ENCODE peak calls at places on chromosomes 5 and 9, in ten cellular contexts. One of them, this sample, is unnamed.

GRCh38 chr5:75672616-75673015 is 44.6 kb downstream of the POC5 start:
- DNase-seq in nephron progenitor cell: no peak
- DNase-seq in foreskin fibroblast: peak
- DNase-seq in NCI-H2029: peak
- DNase-seq in EL: no peak
- DNase-seq in germinal center: no peak
- DNase-seq in HS-5: no peak
- DNase-seq in suprapubic skin: no peak
- DNase-seq in AG10803: no peak
- DNase-seq in CD8-positive, alpha-beta T cell: no peak
- DNase-seq in this sample: no peak

GRCh38 chr5:40679998-40680681 is 425 bp downstream of the PTGER4 start:
- DNase-seq in germinal center: no peak
- DNase-seq in CD8-positive, alpha-beta T cell: peak
- DNase-seq in HS-5: no peak
- DNase-seq in AG10803: no peak
- DNase-seq in nephron progenitor cell: no peak
- DNase-seq in NCI-H2029: no peak
- DNase-seq in suprapubic skin: no peak
- DNase-seq in foreskin fibroblast: peak
- DNase-seq in EL: peak
- DNase-seq in this sample: no peak

GRCh38 chr9:17744786-17745185 is 165.9 kb downstream of the SH3GL2 start:
- DNase-seq in suprapubic skin: no peak
- DNase-seq in nephron progenitor cell: peak
- DNase-seq in HS-5: no peak
- DNase-seq in AG10803: no peak
- DNase-seq in germinal center: no peak
- DNase-seq in CD8-positive, alpha-beta T cell: no peak
- DNase-seq in foreskin fibroblast: peak
- DNase-seq in NCI-H2029: no peak
- DNase-seq in EL: peak
- DNase-seq in this sample: no peak

GRCh38 chr9:96661711-96662110 is 6.6 kb upstream of the PRXL2C start:
- DNase-seq in foreskin fibroblast: peak
- DNase-seq in CD8-positive, alpha-beta T cell: no peak
- DNase-seq in AG10803: peak
- DNase-seq in suprapubic skin: no peak
- DNase-seq in EL: peak
- DNase-seq in germinal center: no peak
- DNase-seq in NCI-H2029: no peak
- DNase-seq in HS-5: no peak
- DNase-seq in nephron progenitor cell: no peak
- DNase-seq in this sample: no peak

GRCh38 chr5:763397-763796 is 21.1 kb downstream of the ZDHHC11B start:
- DNase-seq in EL: no peak
- DNase-seq in CD8-positive, alpha-beta T cell: no peak
- DNase-seq in HS-5: no peak
- DNase-seq in AG10803: no peak
- DNase-seq in foreskin fibroblast: no peak
- DNase-seq in NCI-H2029: no peak
- DNase-seq in suprapubic skin: peak
- DNase-seq in germinal center: no peak
- DNase-seq in nephron progenitor cell: no peak
- DNase-seq in this sample: peak

GRCh38 chr5:112479418-112479817 is 60.3 kb upstream of the EPB41L4A start:
- DNase-seq in foreskin fibroblast: peak
- DNase-seq in nephron progenitor cell: no peak
- DNase-seq in NCI-H2029: no peak
- DNase-seq in CD8-positive, alpha-beta T cell: no peak
- DNase-seq in suprapubic skin: no peak
- DNase-seq in AG10803: peak
- DNase-seq in germinal center: no peak
- DNase-seq in HS-5: peak
- DNase-seq in EL: peak
- DNase-seq in this sample: no peak

GRCh38 chr9:97940707-97941106 is 2.7 kb upstream of the HEMGN start:
- DNase-seq in germinal center: no peak
- DNase-seq in HS-5: no peak
- DNase-seq in nephron progenitor cell: no peak
- DNase-seq in NCI-H2029: no peak
- DNase-seq in CD8-positive, alpha-beta T cell: no peak
- DNase-seq in AG10803: no peak
- DNase-seq in suprapubic skin: no peak
- DNase-seq in foreskin fibroblast: no peak
- DNase-seq in EL: no peak
- DNase-seq in this sample: no peak

GRCh38 chr5:132065351-132065937 is 5.0 kb downstream of the IL3 start:
- DNase-seq in HS-5: peak
- DNase-seq in AG10803: peak
- DNase-seq in CD8-positive, alpha-beta T cell: peak
- DNase-seq in germinal center: peak
- DNase-seq in suprapubic skin: no peak
- DNase-seq in foreskin fibroblast: peak
- DNase-seq in nephron progenitor cell: peak
- DNase-seq in EL: peak
- DNase-seq in NCI-H2029: peak
- DNase-seq in this sample: no peak

GRCh38 chr5:80035839-80036238 is 691 bp downstream of the THBS4 start:
- DNase-seq in suprapubic skin: no peak
- DNase-seq in EL: no peak
- DNase-seq in NCI-H2029: no peak
- DNase-seq in CD8-positive, alpha-beta T cell: no peak
- DNase-seq in HS-5: no peak
- DNase-seq in AG10803: no peak
- DNase-seq in nephron progenitor cell: no peak
- DNase-seq in germinal center: no peak
- DNase-seq in foreskin fibroblast: no peak
- DNase-seq in this sample: no peak

GRCh38 chr9:128011071-128011817 is 30.5 kb upstream of the EEIG1 start:
- DNase-seq in NCI-H2029: no peak
- DNase-seq in HS-5: no peak
- DNase-seq in suprapubic skin: no peak
- DNase-seq in germinal center: no peak
- DNase-seq in AG10803: no peak
- DNase-seq in CD8-positive, alpha-beta T cell: no peak
- DNase-seq in EL: no peak
- DNase-seq in nephron progenitor cell: no peak
- DNase-seq in foreskin fibroblast: no peak
- DNase-seq in this sample: no peak

GRCh38 chr5:150502106-150502505 is 5.8 kb upstream of the NDST1 start:
- DNase-seq in nephron progenitor cell: no peak
- DNase-seq in suprapubic skin: no peak
- DNase-seq in germinal center: no peak
- DNase-seq in CD8-positive, alpha-beta T cell: no peak
- DNase-seq in HS-5: no peak
- DNase-seq in NCI-H2029: no peak
- DNase-seq in EL: no peak
- DNase-seq in AG10803: no peak
- DNase-seq in foreskin fibroblast: peak
- DNase-seq in this sample: no peak

GRCh38 chr5:84242286-84242685 is 142.4 kb downstream of the EDIL3 start:
- DNase-seq in AG10803: peak
- DNase-seq in CD8-positive, alpha-beta T cell: no peak
- DNase-seq in NCI-H2029: no peak
- DNase-seq in nephron progenitor cell: no peak
- DNase-seq in HS-5: peak
- DNase-seq in germinal center: no peak
- DNase-seq in suprapubic skin: no peak
- DNase-seq in foreskin fibroblast: peak
- DNase-seq in EL: peak
- DNase-seq in this sample: no peak

GRCh38 chr5:139103762-139104161 is 94.4 kb downstream of the SIL1 start:
- DNase-seq in CD8-positive, alpha-beta T cell: no peak
- DNase-seq in EL: no peak
- DNase-seq in HS-5: no peak
- DNase-seq in suprapubic skin: no peak
- DNase-seq in nephron progenitor cell: no peak
- DNase-seq in germinal center: no peak
- DNase-seq in AG10803: no peak
- DNase-seq in NCI-H2029: no peak
- DNase-seq in foreskin fibroblast: no peak
- DNase-seq in this sample: no peak

GRCh38 chr9:134491856-134492255 is 149.7 kb upstream of the COL5A1 start:
- DNase-seq in CD8-positive, alpha-beta T cell: no peak
- DNase-seq in suprapubic skin: peak
- DNase-seq in foreskin fibroblast: no peak
- DNase-seq in NCI-H2029: no peak
- DNase-seq in germinal center: no peak
- DNase-seq in HS-5: no peak
- DNase-seq in nephron progenitor cell: no peak
- DNase-seq in AG10803: no peak
- DNase-seq in EL: no peak
- DNase-seq in this sample: no peak

GRCh38 chr5:160009591-160009989 is 651 bp downstream of the TTC1 start:
- DNase-seq in CD8-positive, alpha-beta T cell: no peak
- DNase-seq in EL: no peak
- DNase-seq in nephron progenitor cell: no peak
- DNase-seq in AG10803: no peak
- DNase-seq in HS-5: no peak
- DNase-seq in suprapubic skin: no peak
- DNase-seq in foreskin fibroblast: no peak
- DNase-seq in germinal center: no peak
- DNase-seq in NCI-H2029: no peak
- DNase-seq in this sample: no peak

GRCh38 chr5:43008369-43009158 is 31.6 kb downstream of the ANXA2R start:
- DNase-seq in foreskin fibroblast: peak
- DNase-seq in EL: peak
- DNase-seq in HS-5: peak
- DNase-seq in AG10803: peak
- DNase-seq in CD8-positive, alpha-beta T cell: peak
- DNase-seq in suprapubic skin: peak
- DNase-seq in germinal center: peak
- DNase-seq in nephron progenitor cell: peak
- DNase-seq in NCI-H2029: peak
- DNase-seq in this sample: peak

GRCh38 chr9:38482918-38483592 is 58.8 kb upstream of the IGFBPL1 start:
- DNase-seq in CD8-positive, alpha-beta T cell: no peak
- DNase-seq in HS-5: no peak
- DNase-seq in NCI-H2029: no peak
- DNase-seq in germinal center: no peak
- DNase-seq in foreskin fibroblast: no peak
- DNase-seq in AG10803: no peak
- DNase-seq in nephron progenitor cell: no peak
- DNase-seq in EL: no peak
- DNase-seq in suprapubic skin: no peak
- DNase-seq in this sample: no peak

GRCh38 chr9:89134709-89135108 is 43.9 kb downstream of the SHC3 start:
- DNase-seq in AG10803: no peak
- DNase-seq in suprapubic skin: no peak
- DNase-seq in nephron progenitor cell: no peak
- DNase-seq in germinal center: no peak
- DNase-seq in EL: no peak
- DNase-seq in NCI-H2029: no peak
- DNase-seq in CD8-positive, alpha-beta T cell: no peak
- DNase-seq in HS-5: no peak
- DNase-seq in foreskin fibroblast: no peak
- DNase-seq in this sample: no peak

GRCh38 chr9:88528356-88528755 is 6.6 kb upstream of the NXNL2 start:
- DNase-seq in EL: no peak
- DNase-seq in CD8-positive, alpha-beta T cell: no peak
- DNase-seq in HS-5: no peak
- DNase-seq in foreskin fibroblast: peak
- DNase-seq in nephron progenitor cell: no peak
- DNase-seq in germinal center: no peak
- DNase-seq in NCI-H2029: no peak
- DNase-seq in AG10803: peak
- DNase-seq in suprapubic skin: no peak
- DNase-seq in this sample: no peak

GRCh38 chr5:71887680-71888079 is 168.6 kb downstream of the CARTPT start:
- DNase-seq in foreskin fibroblast: peak
- DNase-seq in NCI-H2029: peak
- DNase-seq in nephron progenitor cell: no peak
- DNase-seq in AG10803: peak
- DNase-seq in suprapubic skin: no peak
- DNase-seq in HS-5: peak
- DNase-seq in germinal center: peak
- DNase-seq in EL: peak
- DNase-seq in CD8-positive, alpha-beta T cell: no peak
- DNase-seq in this sample: no peak

GRCh38 chr5:73299017-73299630 is 126.1 kb downstream of the TMEM174 start:
- DNase-seq in NCI-H2029: no peak
- DNase-seq in germinal center: peak
- DNase-seq in EL: peak
- DNase-seq in HS-5: no peak
- DNase-seq in nephron progenitor cell: peak
- DNase-seq in AG10803: no peak
- DNase-seq in suprapubic skin: no peak
- DNase-seq in CD8-positive, alpha-beta T cell: no peak
- DNase-seq in foreskin fibroblast: peak
- DNase-seq in this sample: no peak

GRCh38 chr5:175212203-175212602 is 231.8 kb downstream of the DRD1 start:
- DNase-seq in germinal center: no peak
- DNase-seq in EL: no peak
- DNase-seq in nephron progenitor cell: peak
- DNase-seq in HS-5: no peak
- DNase-seq in suprapubic skin: no peak
- DNase-seq in CD8-positive, alpha-beta T cell: no peak
- DNase-seq in AG10803: no peak
- DNase-seq in foreskin fibroblast: no peak
- DNase-seq in NCI-H2029: no peak
- DNase-seq in this sample: no peak

GRCh38 chr5:61301820-61302563 is 30.1 kb upstream of the ZSWIM6 start:
- DNase-seq in AG10803: peak
- DNase-seq in suprapubic skin: no peak
- DNase-seq in germinal center: no peak
- DNase-seq in EL: peak
- DNase-seq in CD8-positive, alpha-beta T cell: no peak
- DNase-seq in HS-5: peak
- DNase-seq in foreskin fibroblast: peak
- DNase-seq in nephron progenitor cell: no peak
- DNase-seq in NCI-H2029: no peak
- DNase-seq in this sample: no peak

GRCh38 chr9:76458903-76459690 is at the start of gene GCNT1:
- DNase-seq in suprapubic skin: peak
- DNase-seq in HS-5: no peak
- DNase-seq in NCI-H2029: peak
- DNase-seq in EL: peak
- DNase-seq in AG10803: peak
- DNase-seq in germinal center: peak
- DNase-seq in foreskin fibroblast: peak
- DNase-seq in nephron progenitor cell: peak
- DNase-seq in CD8-positive, alpha-beta T cell: peak
- DNase-seq in this sample: peak

GRCh38 chr9:76415731-76416130 is 21.5 kb upstream of the RFK start:
- DNase-seq in nephron progenitor cell: no peak
- DNase-seq in NCI-H2029: peak
- DNase-seq in HS-5: no peak
- DNase-seq in CD8-positive, alpha-beta T cell: no peak
- DNase-seq in foreskin fibroblast: peak
- DNase-seq in EL: peak
- DNase-seq in germinal center: no peak
- DNase-seq in suprapubic skin: no peak
- DNase-seq in AG10803: peak
- DNase-seq in this sample: no peak

GRCh38 chr9:128689293-128689770 is 310 bp downstream of the SET start:
- DNase-seq in suprapubic skin: no peak
- DNase-seq in HS-5: no peak
- DNase-seq in germinal center: no peak
- DNase-seq in NCI-H2029: peak
- DNase-seq in CD8-positive, alpha-beta T cell: peak
- DNase-seq in AG10803: no peak
- DNase-seq in EL: no peak
- DNase-seq in foreskin fibroblast: no peak
- DNase-seq in nephron progenitor cell: no peak
- DNase-seq in this sample: no peak

GRCh38 chr5:168114444-168115017 is 176.9 kb upstream of the WWC1 start:
- DNase-seq in foreskin fibroblast: peak
- DNase-seq in nephron progenitor cell: peak
- DNase-seq in NCI-H2029: peak
- DNase-seq in AG10803: peak
- DNase-seq in germinal center: peak
- DNase-seq in suprapubic skin: no peak
- DNase-seq in EL: peak
- DNase-seq in CD8-positive, alpha-beta T cell: peak
- DNase-seq in HS-5: no peak
- DNase-seq in this sample: no peak

GRCh38 chr9:131473198-131473885 is 29.4 kb upstream of the POMT1 start:
- DNase-seq in germinal center: no peak
- DNase-seq in NCI-H2029: no peak
- DNase-seq in HS-5: no peak
- DNase-seq in nephron progenitor cell: no peak
- DNase-seq in AG10803: no peak
- DNase-seq in CD8-positive, alpha-beta T cell: no peak
- DNase-seq in foreskin fibroblast: no peak
- DNase-seq in EL: no peak
- DNase-seq in suprapubic skin: no peak
- DNase-seq in this sample: no peak